ENCODE peak calls at places on chromosomes 5 and 9, in five cellular contexts. Z is right cardiac atrium, P is AG09309, F is GM23338, A is AG04449. V is an unnamed sample.

GRCh38 chr5:42719034-42719433 is 37.6 kb upstream of the CCDC152 start:
- DNase-seq in Z (no peak), F (no peak), A (no peak), P (no peak), V (no peak)

GRCh38 chr5:144191998-144192397 is 21.3 kb downstream of the KCTD16 start:
- DNase-seq in Z (no peak), A (no peak), P (no peak), F (peak; percentile 79), V (peak; percentile 77)

GRCh38 chr5:151023047-151023615 is 2.7 kb downstream of the GPX3 start:
- DNase-seq in A (no peak), P (no peak), Z (peak; percentile 86), F (no peak), V (peak; percentile 28)

GRCh38 chr5:149549461-149550266 is 1.6 kb downstream of the CSNK1A1 start:
- DNase-seq in A (no peak), Z (no peak), P (no peak), F (peak; percentile 70), V (peak; percentile 81)

GRCh38 chr9:126853667-126854066 is 6.8 kb upstream of the ZBTB34 start:
- DNase-seq in Z (no peak), F (no peak), P (no peak), A (peak; percentile 21), V (peak; percentile 79)

GRCh38 chr5:180816608-180817534 is 14.3 kb upstream of the MGAT1 start:
- DNase-seq in P (no peak), Z (peak; percentile 84), A (no peak), F (no peak), V (no peak)

GRCh38 chr5:42491699-42492098 is 68.5 kb downstream of the GHR start:
- DNase-seq in P (no peak), Z (no peak), F (peak; percentile 38), A (no peak), V (no peak)

GRCh38 chr9:17063535-17064135 is 71.2 kb upstream of the CNTLN start:
- DNase-seq in F (peak; percentile 83), P (peak; percentile 13), Z (no peak), A (no peak), V (peak; percentile 64)

GRCh38 chr9:133184971-133185370 is 21.3 kb upstream of the GBGT1 start:
- DNase-seq in Z (no peak), P (peak; percentile 37), A (peak; percentile 19), F (peak; percentile 75), V (peak; percentile 73)

GRCh38 chr9:95137587-95138145 is 179.8 kb downstream of the FANCC start:
- DNase-seq in F (no peak), A (no peak), Z (peak; percentile 79), P (no peak), V (no peak)

GRCh38 chr5:61486476-61486875 is 154.4 kb downstream of the ZSWIM6 start:
- DNase-seq in F (no peak), P (no peak), A (no peak), Z (no peak), V (no peak)

DNA sequence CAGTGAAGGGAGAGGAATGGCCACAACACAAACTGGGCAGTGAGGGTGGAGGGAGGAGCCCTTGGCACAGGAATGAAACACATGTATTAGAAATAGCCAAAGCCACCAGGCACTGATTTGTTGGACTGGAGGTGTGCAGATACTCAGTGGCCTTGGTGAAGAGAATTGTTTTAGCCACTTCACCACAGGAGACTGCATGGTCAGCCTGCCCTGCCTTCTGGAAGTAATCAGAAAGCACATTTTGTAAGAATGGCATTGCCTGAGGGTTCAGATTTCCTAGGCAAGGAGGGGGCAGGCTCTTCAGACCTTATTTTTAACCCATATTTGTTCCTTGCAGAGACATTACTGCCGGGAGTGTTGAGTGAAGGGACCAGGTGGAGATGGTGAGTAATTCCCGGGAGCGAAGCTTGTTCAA is 2.2 kb downstream of the SGCD start:
- DNase-seq in A (no peak), F (no peak), Z (no peak), P (no peak), V (no peak)
- H3K4me3 ChIP-seq in A (peak overlapping the region; percentile 72), F (no peak overlapping the region), Z (no peak overlapping the region), P (peak overlapping the region; percentile 17), V (no peak overlapping the region)

DNA sequence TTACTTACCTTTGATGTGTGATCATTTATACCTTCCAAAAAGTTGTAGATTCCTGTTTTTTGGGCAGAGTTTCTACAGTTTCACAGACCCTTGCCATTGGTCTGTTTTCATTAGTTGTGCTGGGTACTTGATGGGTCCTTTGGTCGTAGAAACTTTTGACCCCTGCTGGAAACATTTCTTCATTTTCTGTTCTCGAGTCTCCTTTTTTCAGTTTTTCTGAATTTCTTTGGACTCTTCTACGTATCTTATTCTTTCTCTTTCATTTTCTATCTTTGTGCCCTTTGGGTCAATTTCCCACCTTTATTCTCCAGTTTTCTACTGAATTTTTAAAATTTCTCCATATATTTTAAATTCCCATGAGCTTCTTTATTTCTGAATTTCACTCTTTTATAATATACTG is 16.7 kb downstream of the AP3S1 start:
- DNase-seq in P (no peak), F (no peak), A (no peak), Z (no peak), V (no peak)
- H3K4me3 ChIP-seq in P (no peak overlapping the region), F (no peak overlapping the region), A (no peak overlapping the region), Z (no peak overlapping the region), V (no peak overlapping the region)

GRCh38 chr9:123120953-123121352 is 87.5 kb downstream of the GPR21 start:
- DNase-seq in A (no peak), P (no peak), Z (no peak), F (no peak), V (no peak)
- H3K4me3 ChIP-seq in A (no peak overlapping the region), P (no peak overlapping the region), Z (no peak overlapping the region), F (no peak overlapping the region), V (no peak overlapping the region)

GRCh38 chr5:32543291-32543690 is 42.1 kb upstream of the SUB1 start:
- DNase-seq in A (no peak), Z (no peak), F (no peak), P (no peak), V (no peak)
- H3K4me3 ChIP-seq in A (no peak overlapping the region), Z (no peak overlapping the region), F (no peak overlapping the region), P (no peak overlapping the region), V (no peak overlapping the region)

GRCh38 chr5:172867761-172868435 is 33.8 kb downstream of the ERGIC1 start:
- DNase-seq in Z (no peak), F (no peak), P (no peak), A (no peak), V (no peak)
- H3K4me3 ChIP-seq in Z (no peak overlapping the region), F (no peak overlapping the region), P (no peak overlapping the region), A (no peak overlapping the region), V (no peak overlapping the region)